ENCODE peak calls at places on chromosomes 4 and X, in five cellular contexts. J is neural progenitor cell, Q is ovary, Y is body of pancreas, A is left lung. V is an unnamed sample.

GRCh38 chr4:89572224-89572858 is 264.6 kb downstream of the SNCA start:
- DNase-seq in Q (no peak), A (no peak), Y (no peak), J (peak; percentile 7), V (no peak)

GRCh38 chrX:100685284-100685996 is 41.4 kb downstream of the SRPX2 start:
- DNase-seq in J (peak; percentile 72), A (no peak), Y (peak; percentile 77), Q (peak; percentile 64), V (peak; percentile 51)

GRCh38 chrX:120671963-120672362 is 42.1 kb upstream of the C1GALT1C1 start:
- DNase-seq in A (no peak), Q (no peak), J (no peak), Y (no peak), V (no peak)

GRCh38 chrX:136146614-136147319 is 566 bp upstream of the FHL1 start:
- DNase-seq in Q (peak; percentile 22), A (no peak), J (peak; percentile 49), Y (no peak), V (peak; percentile 36)

GRCh38 chrX:20585782-20586181 is 319.1 kb upstream of the RPS6KA3 start:
- DNase-seq in Y (no peak), J (no peak), Q (no peak), A (no peak), V (no peak)

GRCh38 chr4:11650801-11651596 is 222.3 kb upstream of the HS3ST1 start:
- DNase-seq in A (no peak), Q (no peak), Y (peak; percentile 8), J (no peak), V (no peak)

GRCh38 chrX:129665916-129666644 is 11.3 kb upstream of the APLN start:
- DNase-seq in J (no peak), Y (no peak), Q (no peak), A (no peak), V (peak; percentile 40)

GRCh38 chr4:64539234-64539849 is 130.1 kb upstream of the TECRL start:
- DNase-seq in J (peak; percentile 68), A (no peak), Q (peak; percentile 43), Y (peak; percentile 62), V (peak; percentile 63)

GRCh38 chrX:67338262-67338661 is 205.6 kb upstream of the AR start:
- DNase-seq in Y (no peak), A (no peak), J (no peak), Q (no peak), V (no peak)

GRCh38 chr4:87838207-87838606 is 5.4 kb downstream of the MEPE start:
- DNase-seq in Y (no peak), A (no peak), J (peak; percentile 15), Q (no peak), V (no peak)

GRCh38 chr4:1012031-1012739 is 759 bp downstream of the FGFRL1 start:
- DNase-seq in J (peak; percentile 77), Y (peak; percentile 56), A (no peak), Q (peak; percentile 70), V (peak; percentile 65)

GRCh38 chr4:101555341-101555880 is 208.1 kb upstream of the PPP3CA start:
- DNase-seq in J (no peak), Y (no peak), Q (no peak), A (no peak), V (no peak)

GRCh38 chr4:102324725-102325124 is 20.6 kb downstream of the SLC39A8 start:
- DNase-seq in Y (no peak), J (peak; percentile 6), Q (no peak), A (no peak), V (no peak)

GRCh38 chr4:145722561-145722960 is 42.6 kb downstream of the C4orf51 start:
- DNase-seq in J (no peak), Y (no peak), A (no peak), Q (no peak), V (no peak)

GRCh38 chr4:164790249-164790648 is 36.3 kb downstream of the SMIM31 start:
- DNase-seq in A (no peak), Y (no peak), J (no peak), Q (no peak), V (no peak)

GRCh38 chrX:41084044-41084359 is 1.2 kb upstream of the USP9X start:
- DNase-seq in A (no peak), Y (no peak), J (no peak), Q (no peak), V (no peak)

GRCh38 chr4:98046665-98047064 is 96.6 kb downstream of the STPG2 start:
- DNase-seq in Q (no peak), Y (no peak), A (no peak), J (peak; percentile 13), V (peak; percentile 24)

DNA sequence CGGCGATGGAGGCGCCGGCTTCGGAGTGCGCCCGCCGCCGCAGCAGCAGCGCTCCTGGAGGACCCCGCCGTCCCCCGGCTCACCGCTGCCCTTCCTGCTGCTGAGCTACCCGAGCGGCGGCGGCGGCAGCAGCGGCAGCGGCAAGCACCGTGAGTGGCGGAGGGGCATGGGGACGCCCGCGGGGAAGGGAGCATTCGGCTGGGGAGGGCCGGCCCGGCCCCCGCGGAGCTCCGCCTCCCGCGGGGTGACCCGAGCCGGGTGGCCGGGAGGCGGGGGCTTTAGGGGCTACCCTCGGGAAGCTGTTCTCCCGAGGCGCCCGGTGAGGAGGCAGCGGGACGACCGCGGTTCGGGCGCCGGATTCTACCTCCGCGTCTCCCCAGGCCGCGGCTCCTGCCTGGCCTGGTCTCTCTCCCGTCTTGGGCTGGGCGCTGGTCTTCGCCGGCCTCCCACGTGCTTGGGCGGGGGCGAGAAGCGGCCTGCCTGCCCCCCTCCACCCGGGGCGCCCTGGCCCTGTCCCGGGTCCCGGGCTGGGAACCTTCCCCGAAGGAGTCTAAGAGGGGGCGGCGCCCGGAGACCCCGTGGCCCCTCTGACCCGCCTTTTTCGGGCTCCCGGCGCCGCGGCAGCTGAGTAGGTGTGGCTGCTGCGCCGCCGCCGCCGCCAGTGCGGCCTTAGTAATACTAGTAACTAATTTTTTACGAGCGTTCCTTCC is 16.5 kb upstream of the RUFY3 start:
- DNase-seq in Y (peak; percentile 75), J (peak; percentile 89), A (peak; percentile 85), Q (peak; percentile 80), V (peak; percentile 87)
- H3K4me1 ChIP-seq in Y (peaks cover 41% of the 10 kb centered on the region), J (peaks cover 30% of the 10 kb centered on the region), A (peaks cover 4% of the 10 kb centered on the region), Q (peaks cover 2% of the 10 kb centered on the region), V (peaks cover 6% of the 10 kb centered on the region)

GRCh38 chr4:38386011-38386551 is 277.9 kb upstream of the KLF3 start:
- DNase-seq in A (no peak), Q (no peak), Y (no peak), J (no peak), V (no peak)

GRCh38 chr4:38386654-38387188 is 277.3 kb upstream of the KLF3 start:
- DNase-seq in Q (no peak), A (no peak), J (no peak), Y (no peak), V (no peak)

GRCh38 chr4:38383646-38384121 is 280.3 kb upstream of the KLF3 start:
- DNase-seq in Q (no peak), J (no peak), A (no peak), Y (no peak), V (no peak)

GRCh38 chr4:38385286-38386010 is 278.6 kb upstream of the KLF3 start:
- DNase-seq in Q (no peak), J (peak; percentile 34), A (no peak), Y (peak; percentile 68), V (no peak)

DNA sequence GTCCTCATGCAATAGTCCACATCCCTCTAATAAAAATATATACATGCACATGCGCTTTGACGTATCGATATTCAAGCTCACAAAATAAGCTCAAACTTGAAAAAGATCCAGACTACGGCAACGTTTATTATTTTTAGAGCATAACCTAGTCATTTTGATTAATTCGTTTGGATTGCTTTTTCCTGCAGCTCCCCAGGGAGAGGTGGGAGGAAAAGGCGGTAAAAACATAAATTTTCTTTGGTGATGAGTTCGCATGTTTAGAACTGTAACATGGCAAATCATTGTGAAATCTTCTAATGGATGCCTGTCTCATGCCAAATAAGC is 279.1 kb upstream of the KLF3 start:
- DNase-seq in Q (no peak), Y (no peak), J (no peak), A (no peak), V (no peak)
- H3K4me1 ChIP-seq in Q (peaks cover 22% of the 10 kb centered on the region), Y (peaks cover 51% of the 10 kb centered on the region), J (peaks cover 19% of the 10 kb centered on the region), A (peaks cover 14% of the 10 kb centered on the region), V (no peaks in the 10 kb centered on the region)

GRCh38 chrX:123237271-123237670 is 53.2 kb downstream of the GRIA3 start:
- DNase-seq in Q (no peak), J (no peak), A (no peak), Y (no peak), V (no peak)

DNA sequence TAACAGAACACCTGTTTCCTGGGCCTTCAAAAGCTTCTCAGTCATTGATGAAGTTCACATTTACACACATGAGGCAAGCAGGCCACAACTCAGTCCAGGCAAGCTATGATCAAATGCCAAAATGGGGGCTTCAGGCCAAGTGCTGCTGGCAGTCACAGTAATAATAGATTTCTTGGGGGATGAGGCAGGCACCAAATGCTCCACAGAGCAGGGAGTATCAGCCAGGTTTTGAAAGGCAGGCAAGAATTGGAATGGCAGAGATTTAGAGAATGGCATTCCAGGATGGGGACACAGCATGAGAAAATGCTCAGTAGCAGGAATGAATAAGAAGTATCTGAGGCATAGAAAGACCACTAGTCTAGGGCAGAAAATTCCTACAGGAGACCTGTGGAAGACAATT is 52.8 kb downstream of the GRIA3 start:
- DNase-seq in Y (no peak), Q (no peak), A (no peak), J (peak; percentile 13), V (no peak)
- H3K4me1 ChIP-seq in Y (no peaks in the 10 kb centered on the region), Q (no peaks in the 10 kb centered on the region), A (no peaks in the 10 kb centered on the region), J (peaks cover 3% of the 10 kb centered on the region), V (no peaks in the 10 kb centered on the region)

DNA sequence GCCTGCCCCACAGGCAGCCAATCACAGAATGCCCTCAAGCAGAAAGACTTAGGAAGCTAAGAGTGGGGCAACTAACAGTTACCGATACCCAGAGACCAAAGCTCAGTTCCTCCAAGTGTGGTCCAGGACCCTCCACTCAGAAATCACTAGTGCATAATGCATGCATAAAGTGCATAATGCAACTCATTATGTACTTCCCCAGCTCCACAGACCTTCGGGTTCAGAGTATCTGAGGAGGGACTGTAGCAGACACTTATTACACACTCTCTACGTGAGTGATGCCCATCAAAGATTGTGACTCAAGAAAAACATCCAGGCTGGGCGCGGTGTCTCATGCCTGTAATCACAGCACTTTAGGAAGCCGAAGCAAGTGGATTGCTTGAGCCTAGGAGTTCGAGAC is 328.0 kb downstream of the BCOR start:
- DNase-seq in Y (no peak), A (no peak), Q (no peak), J (no peak), V (no peak)
- H3K4me1 ChIP-seq in Y (peaks cover 29% of the 10 kb centered on the region), A (no peaks in the 10 kb centered on the region), Q (peaks cover 5% of the 10 kb centered on the region), J (peaks cover 25% of the 10 kb centered on the region), V (peaks cover 42% of the 10 kb centered on the region)

GRCh38 chr4:84220990-84221389 is 278.1 kb downstream of the NKX6-1 start:
- DNase-seq in J (no peak), A (no peak), Q (no peak), Y (no peak), V (no peak)
- H3K4me1 ChIP-seq in J (peaks cover 29% of the 10 kb centered on the region), A (no peaks in the 10 kb centered on the region), Q (peaks cover 2% of the 10 kb centered on the region), Y (no peaks in the 10 kb centered on the region), V (no peaks in the 10 kb centered on the region)

GRCh38 chr4:41268024-41268423 is 11.3 kb downstream of the UCHL1 start:
- DNase-seq in Y (no peak), A (no peak), Q (no peak), J (no peak), V (peak; percentile 91)
- H3K4me1 ChIP-seq in Y (no peaks in the 10 kb centered on the region), A (no peaks in the 10 kb centered on the region), Q (no peaks in the 10 kb centered on the region), J (peaks cover 13% of the 10 kb centered on the region), V (peaks cover 8% of the 10 kb centered on the region)